ENCODE peak calls at places on chromosomes 6 and 20, in seven cellular contexts. S is activated naive CD8-positive, alpha-beta T cell treated with anti-CD3 and anti-CD28 coated beads, Interleukin-2, amount 50 U/mL, for 24 hours; D is epithelial cell of esophagus; E is LHCN-M2; K is NCI-H1417; G is sciatic nerve; J is stimulated activated CD4-positive, alpha-beta T cell treated with anti-CD3 and anti-CD28 coated beads, Interleukin-2, amount 100 ng/mL, for 48 hours. L is an unnamed sample.

GRCh38 chr6:67952948-67953347 is 682.1 kb upstream of the ADGRB3 start:
- DNase-seq in J (no peak), K (no peak), G (no peak), E (peak; percentile 9), S (no peak), D (no peak), L (no peak)

GRCh38 chr6:7267521-7268091 is 45.4 kb downstream of the SSR1 start:
- DNase-seq in J (no peak), K (no peak), D (peak; percentile 100), E (peak; percentile 95), S (no peak), G (peak; percentile 80), L (no peak)

GRCh38 chr20:44692932-44693476 is 22.2 kb upstream of the CCN5 start:
- DNase-seq in G (peak; percentile 86), D (peak; percentile 63), J (no peak), K (no peak), S (no peak), E (peak; percentile 96), L (no peak)

GRCh38 chr20:63978319-63979220 is 872 bp downstream of the SAMD10 start:
- DNase-seq in D (peak; percentile 83), E (no peak), S (peak; percentile 82), K (peak; percentile 58), G (peak; percentile 81), J (peak; percentile 59), L (peak; percentile 40)

GRCh38 chr6:137876547-137876946 is 9.5 kb downstream of the TNFAIP3 start:
- DNase-seq in K (no peak), D (no peak), G (no peak), E (no peak), J (no peak), S (no peak), L (no peak)

GRCh38 chr6:26211963-26212362 is 124.7 kb downstream of the HFE start:
- DNase-seq in K (no peak), E (no peak), D (no peak), J (no peak), S (no peak), G (no peak), L (no peak)

GRCh38 chr6:168695701-168696100 is 254.7 kb downstream of the SMOC2 start:
- DNase-seq in K (peak; percentile 23), D (no peak), J (no peak), S (no peak), G (no peak), E (no peak), L (no peak)

GRCh38 chr6:41551086-41551702 is 5.0 kb downstream of the FOXP4 start:
- DNase-seq in S (no peak), E (no peak), G (no peak), J (no peak), D (no peak), K (no peak), L (no peak)

GRCh38 chr20:36113566-36114247 is 40.8 kb upstream of the EPB41L1 start:
- DNase-seq in D (no peak), S (no peak), G (no peak), J (no peak), E (no peak), K (no peak), L (no peak)

GRCh38 chr6:7632501-7633290 is 42.7 kb downstream of the SNRNP48 start:
- DNase-seq in S (no peak), E (no peak), K (no peak), J (no peak), G (no peak), D (no peak), L (no peak)

GRCh38 chr6:166313255-166314070 is 5.3 kb upstream of the PRR18 start:
- DNase-seq in K (no peak), S (peak; percentile 55), J (peak; percentile 50), G (no peak), E (no peak), D (peak; percentile 55), L (peak; percentile 57)

L was measured in neural crest cell.